ENCODE peak calls at places on chromosomes 1 and 21, in eight cellular contexts. J is stimulated activated CD4-positive, alpha-beta T cell treated with anti-CD3 and anti-CD28 coated beads, Interleukin-2, amount 100 ng/mL, for 4 hours; K is AG04450; Y is stimulated activated naive CD4-positive, alpha-beta T cell; R is DMS 273 treated with DMSO at 0.1 percent for 48 hours; Q is AG09309; C is NCI-H510A; N is renal cortical epithelial cell. L is an unnamed sample.

GRCh38 chr1:27381976-27382762 is 964 bp downstream of the CD164L2 start:
- DNase-seq in R (no peak), Q (no peak), J (no peak), Y (no peak), K (no peak), N (no peak), C (no peak), L (no peak)

GRCh38 chr1:56671542-56671941 is 26.4 kb downstream of the PRKAA2 start:
- DNase-seq in K (no peak), J (no peak), Y (no peak), C (no peak), R (no peak), Q (no peak), N (no peak), L (no peak)

GRCh38 chr21:37886120-37886519 is 30.1 kb downstream of the KCNJ6 start:
- DNase-seq in R (no peak), J (no peak), Q (no peak), Y (no peak), K (no peak), C (peak; percentile 18), N (no peak), L (no peak)

GRCh38 chr1:203200059-203200553 is 13.6 kb upstream of the CHI3L1 start:
- DNase-seq in R (no peak), K (peak; percentile 60), Q (peak; percentile 89), C (no peak), Y (no peak), N (peak; percentile 22), J (no peak), L (no peak)

GRCh38 chr1:167648252-167648849 is 18.3 kb downstream of the RCSD1 start:
- DNase-seq in Q (no peak), N (no peak), Y (no peak), J (no peak), C (no peak), K (no peak), R (no peak), L (no peak)

GRCh38 chr1:192805832-192806323 is 3.0 kb upstream of the RGS2 start:
- DNase-seq in Y (no peak), C (no peak), J (peak; percentile 22), Q (peak; percentile 92), R (peak; percentile 24), K (peak; percentile 77), N (peak; percentile 97), L (peak; percentile 85)

GRCh38 chr1:227788279-227789041 is 27.0 kb upstream of the PRSS38 start:
- DNase-seq in Q (no peak), C (peak; percentile 80), K (no peak), Y (no peak), J (no peak), N (peak; percentile 4), R (peak; percentile 61), L (peak; percentile 75)

GRCh38 chr1:22078133-22078532 is 25.6 kb downstream of the CDC42 start:
- DNase-seq in J (no peak), Y (no peak), R (no peak), N (no peak), K (no peak), C (no peak), Q (no peak), L (no peak)

GRCh38 chr1:59272507-59272906 is 24.4 kb upstream of the FGGY start:
- DNase-seq in J (no peak), C (no peak), K (no peak), R (no peak), N (peak; percentile 85), Y (no peak), Q (no peak), L (no peak)

GRCh38 chr1:112509005-112509659 is 367 bp downstream of the WNT2B start:
- DNase-seq in Q (no peak), J (peak; percentile 5), Y (peak; percentile 39), C (no peak), N (no peak), K (no peak), R (no peak), L (no peak)

GRCh38 chr1:210908257-210908656 is 225.7 kb downstream of the KCNH1 start:
- DNase-seq in N (no peak), J (no peak), C (no peak), R (no peak), K (no peak), Q (no peak), Y (no peak), L (no peak)

GRCh38 chr1:53249706-53250105 is 11.4 kb upstream of the MAGOH start:
- DNase-seq in J (no peak), Y (no peak), Q (no peak), K (no peak), C (no peak), R (peak; percentile 52), N (peak; percentile 26), L (no peak)

L was measured in ACHN.